ENCODE peak calls at places on chromosomes 3 and 15, in five cellular contexts. T, Z, C, A and G are unnamed samples.

GRCh38 chr3:57060089-57060829 is at the start of gene SPATA12:
- DNase-seq in T (peak; percentile 65), Z (peak; percentile 45), C (peak; percentile 64), A (peak; percentile 13), G (no peak)

GRCh38 chr15:70741107-70741511 is 22.2 kb downstream of the UACA start:
- DNase-seq in T (peak; percentile 83), Z (peak; percentile 52), C (peak; percentile 66), A (no peak), G (no peak)

GRCh38 chr3:62870321-62870720 is 4.9 kb downstream of the CADPS start:
- DNase-seq in T (no peak), Z (no peak), C (no peak), A (no peak), G (no peak)

GRCh38 chr3:49333091-49333490 is 6.8 kb downstream of the USP4 start:
- DNase-seq in T (no peak), Z (no peak), C (no peak), A (no peak), G (peak; percentile 29)

GRCh38 chr3:50154476-50154839 is 666 bp upstream of the SEMA3F start:
- DNase-seq in T (no peak), Z (no peak), C (no peak), A (no peak), G (no peak)

GRCh38 chr3:188947983-188948657 is 223.7 kb upstream of the TPRG1 start:
- DNase-seq in T (peak; percentile 99), Z (peak; percentile 98), C (peak; percentile 93), A (peak; percentile 58), G (no peak)

GRCh38 chr15:75350601-75351331 is 3.9 kb downstream of the NEIL1 start:
- DNase-seq in T (no peak), Z (no peak), C (no peak), A (no peak), G (no peak)

GRCh38 chr3:143885803-143886427 is 37.6 kb upstream of the SLC9A9 start:
- DNase-seq in T (peak; percentile 21), Z (no peak), C (no peak), A (no peak), G (no peak)

GRCh38 chr15:60585743-60586708 is 107.1 kb upstream of the ICE2 start:
- DNase-seq in T (peak; percentile 70), Z (peak; percentile 52), C (no peak), A (no peak), G (peak; percentile 34)

GRCh38 chr15:39595621-39596221 is 14.8 kb downstream of the THBS1 start:
- DNase-seq in T (no peak), Z (no peak), C (no peak), A (no peak), G (no peak)

GRCh38 chr3:13019706-13020105 is 53.5 kb downstream of the IQSEC1 start:
- DNase-seq in T (no peak), Z (no peak), C (peak; percentile 50), A (no peak), G (no peak)

GRCh38 chr3:67940200-67940952 is 286.0 kb upstream of the SUCLG2 start:
- DNase-seq in T (no peak), Z (peak; percentile 14), C (no peak), A (no peak), G (no peak)

GRCh38 chr15:66912001-66912400 is 153.4 kb upstream of the SMAD3 start:
- DNase-seq in T (no peak), Z (no peak), C (no peak), A (no peak), G (peak; percentile 62)

GRCh38 chr3:184015381-184016019 is 2.2 kb downstream of the ABCC5 start:
- DNase-seq in T (no peak), Z (no peak), C (peak; percentile 37), A (no peak), G (no peak)

GRCh38 chr3:72547183-72547582 is 301.1 kb downstream of the SHQ1 start:
- DNase-seq in T (no peak), Z (no peak), C (no peak), A (no peak), G (no peak)

GRCh38 chr15:92009162-92009561 is 155.7 kb downstream of the SLCO3A1 start:
- DNase-seq in T (no peak), Z (no peak), C (no peak), A (no peak), G (no peak)

GRCh38 chr3:139561959-139562676 is 22.6 kb upstream of the RBP1 start:
- DNase-seq in T (peak; percentile 65), Z (peak; percentile 48), C (no peak), A (no peak), G (no peak)

GRCh38 chr15:80507638-80508316 is 103.6 kb downstream of the ARNT2 start:
- DNase-seq in T (peak; percentile 46), Z (no peak), C (no peak), A (no peak), G (no peak)

GRCh38 chr15:20409247-20409646 is 132.4 kb downstream of the GOLGA6L6 start:
- DNase-seq in T (no peak), Z (no peak), C (no peak), A (no peak), G (no peak)

DNA sequence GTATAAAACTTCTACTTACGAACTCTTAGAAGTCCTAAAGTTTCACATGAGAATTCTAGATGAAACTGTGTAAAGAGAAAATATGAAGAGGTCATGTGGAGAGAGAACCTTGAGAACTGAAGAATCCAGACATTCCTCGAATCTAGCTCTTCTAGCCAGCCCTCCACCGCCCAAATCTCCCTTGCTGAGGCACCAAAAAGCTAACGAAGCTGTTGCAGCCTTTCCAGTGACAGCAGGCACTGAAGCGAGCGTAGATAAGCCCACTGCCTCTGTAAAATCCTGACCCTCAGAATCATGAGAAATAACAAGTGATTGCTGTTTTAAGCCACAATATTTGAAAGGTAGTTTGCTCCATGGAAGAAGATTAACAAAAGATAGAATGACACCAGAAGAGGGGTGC is 134.0 kb downstream of the GOLGA6L6 start:
- DNase-seq in T (no peak), Z (no peak), C (no peak), A (no peak), G (no peak)
- H3K9me3 ChIP-seq in T (no peaks in the 10 kb centered on the region), Z (no peaks in the 10 kb centered on the region), C (peaks cover 5% of the 10 kb centered on the region), A (peaks cover 10% of the 10 kb centered on the region), G (peaks cover 7% of the 10 kb centered on the region)

GRCh38 chr15:56243774-56244236 is at the start of gene RFX7:
- DNase-seq in T (peak; percentile 69), Z (peak; percentile 78), C (peak; percentile 83), A (no peak), G (peak; percentile 68)

GRCh38 chr15:56245871-56246814 is 2.5 kb upstream of the RFX7 start:
- DNase-seq in T (peak; percentile 79), Z (peak; percentile 83), C (peak; percentile 87), A (peak; percentile 28), G (peak; percentile 83)

GRCh38 chr15:56243117-56243773 is 434 bp downstream of the RFX7 start:
- DNase-seq in T (peak; percentile 29), Z (peak; percentile 31), C (peak; percentile 50), A (no peak), G (peak; percentile 29)

GRCh38 chr15:56244237-56244810 is 645 bp upstream of the RFX7 start:
- DNase-seq in T (peak; percentile 38), Z (no peak), C (peak; percentile 20), A (no peak), G (peak; percentile 2)

DNA sequence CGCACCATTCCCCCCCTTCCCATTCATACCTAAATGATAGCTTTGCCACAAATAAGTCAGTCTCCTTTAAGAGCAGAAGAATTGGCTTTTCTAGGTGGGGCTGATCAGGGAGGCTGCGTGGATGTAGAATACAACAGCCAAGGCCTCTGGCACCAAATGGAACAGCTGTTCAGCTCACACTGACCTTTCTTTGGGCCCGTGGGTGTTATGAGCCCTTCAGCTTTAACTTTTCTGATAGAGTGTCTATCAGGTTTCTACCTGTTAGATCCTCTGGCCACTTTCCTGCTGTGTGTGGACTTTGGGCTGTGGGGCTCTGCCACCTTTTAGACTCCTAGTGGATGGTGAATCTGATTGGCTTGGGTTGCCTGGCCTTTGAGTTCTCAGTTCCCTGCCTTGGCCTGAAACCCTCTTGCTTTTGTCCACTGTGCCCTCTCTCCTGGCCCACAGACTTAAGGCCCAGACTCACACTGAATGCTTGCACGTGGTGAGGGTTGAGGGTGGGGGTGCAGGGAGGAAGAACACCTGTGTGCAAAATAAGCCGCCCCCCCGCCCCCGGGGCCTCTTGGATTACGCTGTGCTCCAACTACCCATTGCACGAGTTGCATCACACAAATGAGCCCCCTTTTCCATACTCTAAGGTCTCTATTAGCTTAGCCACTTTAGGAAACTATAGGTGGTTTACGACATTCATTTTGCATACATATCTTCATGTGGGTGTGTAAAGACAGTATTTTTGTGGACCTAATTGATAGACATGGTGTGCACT is 1.3 kb upstream of the RFX7 start:
- DNase-seq in T (peak; percentile 15), Z (peak; percentile 58), C (no peak), A (no peak), G (peak; percentile 7)
- H3K27ac ChIP-seq in T (peak overlapping the region; percentile 87), Z (peak overlapping the region; percentile 70), C (peak overlapping the region; percentile 87), A (peak overlapping the region; percentile 94), G (peak overlapping the region; percentile 36)

GRCh38 chr15:68843425-68844311 is 23.0 kb upstream of the ANP32A start:
- DNase-seq in T (no peak), Z (no peak), C (no peak), A (no peak), G (no peak)

GRCh38 chr15:68844856-68845550 is 24.3 kb upstream of the ANP32A start:
- DNase-seq in T (no peak), Z (no peak), C (no peak), A (no peak), G (no peak)

GRCh38 chr15:68842958-68843357 is 22.3 kb upstream of the ANP32A start:
- DNase-seq in T (no peak), Z (no peak), C (no peak), A (no peak), G (no peak)

GRCh38 chr15:68849477-68849876 is 28.8 kb upstream of the ANP32A start:
- DNase-seq in T (no peak), Z (no peak), C (no peak), A (no peak), G (no peak)

DNA sequence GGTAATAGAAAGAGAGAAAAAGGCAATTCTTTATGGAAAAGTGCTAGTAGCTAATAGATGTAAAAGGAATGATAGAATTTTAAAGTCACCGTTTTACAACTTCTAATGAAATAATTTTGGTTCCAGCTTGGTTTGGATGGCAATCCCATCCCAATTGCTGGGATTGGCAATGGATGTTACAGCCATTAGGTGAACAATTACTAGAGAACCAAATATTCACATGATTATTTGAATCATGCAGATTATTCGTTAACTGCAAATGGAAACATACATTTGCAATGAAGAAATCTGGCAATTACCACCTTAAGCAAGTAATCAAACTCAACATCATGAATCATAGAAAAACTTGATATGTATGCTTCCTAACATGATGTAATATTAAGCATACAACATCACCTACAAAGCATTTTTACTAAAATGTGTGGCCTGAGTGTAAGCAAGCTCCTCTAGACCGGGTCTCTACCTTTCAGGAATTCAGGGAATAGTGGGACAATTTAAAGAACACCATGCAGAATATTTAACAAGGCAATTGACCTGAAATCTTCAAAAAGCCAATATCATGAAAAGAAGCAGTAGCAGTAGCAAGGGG is 26.2 kb upstream of the ANP32A start:
- DNase-seq in T (no peak), Z (no peak), C (no peak), A (no peak), G (no peak)
- TF ChIP-seq CTCF in T (no peak), Z (no peak), C (no peak), A (no peak), G (no peak)

GRCh38 chr15:87365221-87365620 is 891.3 kb downstream of the NTRK3 start:
- DNase-seq in T (no peak), Z (no peak), C (no peak), A (no peak), G (no peak)
- H3K9me3 ChIP-seq in T (no peaks in the 10 kb centered on the region), Z (no peaks in the 10 kb centered on the region), C (no peaks in the 10 kb centered on the region), A (no peaks in the 10 kb centered on the region), G (no peaks in the 10 kb centered on the region)